ENCODE peak calls at places on chromosome 16, in ten cellular contexts. T, C, N, G, L, S, E, Z, V and X are unnamed samples. For H3K36me3 and H3K27me3, the result is how much of the 10 kb centered on the place peaks cover.

GRCh38 chr16:53805747-53806146 is 101.8 kb downstream of the FTO start:
- DNase-seq in N (peak), Z (no peak), T (no peak), C (no peak), V (no peak), L (no peak), S (no peak), E (no peak), G (no peak), X (no peak)

GRCh38 chr16:48611329-48612137 is 1.6 kb upstream of the N4BP1 start:
- DNase-seq in G (peak), V (no peak), E (no peak), L (no peak), T (no peak), N (peak), C (no peak), S (no peak), Z (peak), X (peak)

GRCh38 chr16:2531371-2531695 is at the start of gene CEMP1:
- DNase-seq in G (no peak), S (no peak), T (no peak), N (no peak), C (no peak), E (no peak), Z (no peak), V (no peak), L (no peak), X (peak)

GRCh38 chr16:31273676-31274075 is 13.9 kb downstream of the ITGAM start:
- DNase-seq in C (no peak), T (no peak), S (no peak), G (peak), Z (peak), N (no peak), E (no peak), V (no peak), L (no peak), X (no peak)

GRCh38 chr16:83137326-83137770 is 510.6 kb downstream of the CDH13 start:
- DNase-seq in G (no peak), S (no peak), E (peak), Z (peak), C (peak), N (no peak), L (no peak), V (no peak), T (no peak), X (no peak)

GRCh38 chr16:35431829-35432663 is 1972.6 kb downstream of the TP53TG3F start:
- DNase-seq in T (no peak), C (no peak), V (no peak), E (no peak), G (no peak), N (peak), L (peak), Z (no peak), S (no peak), X (peak)

GRCh38 chr16:31138621-31139578 is 3.4 kb upstream of the PRSS8 start:
- DNase-seq in V (peak), T (peak), L (peak), E (peak), N (peak), Z (peak), S (peak), C (peak), G (no peak), X (peak)

GRCh38 chr16:51734220-51734619 is 583.1 kb upstream of the SALL1 start:
- DNase-seq in T (no peak), G (no peak), V (no peak), N (no peak), E (no peak), S (no peak), Z (no peak), C (no peak), L (no peak), X (no peak)

GRCh38 chr16:79593074-79593531 is 7.4 kb downstream of the MAF start:
- DNase-seq in S (no peak), V (no peak), G (no peak), L (no peak), C (no peak), N (no peak), Z (no peak), T (no peak), E (no peak), X (no peak)

GRCh38 chr16:89472711-89473075 is 17.7 kb downstream of the ANKRD11 start:
- DNase-seq in L (no peak), E (no peak), S (no peak), V (no peak), N (no peak), G (peak), T (no peak), Z (no peak), C (no peak), X (no peak)

GRCh38 chr16:49356728-49357488 is 16.7 kb upstream of the C16orf78 start:
- DNase-seq in C (no peak), L (no peak), E (no peak), S (no peak), Z (no peak), G (no peak), N (no peak), T (no peak), V (no peak), X (no peak)

GRCh38 chr16:68382296-68382718 is 66.0 kb downstream of the SMPD3 start:
- DNase-seq in L (peak), S (no peak), Z (no peak), N (peak), T (no peak), E (no peak), C (no peak), G (no peak), V (no peak), X (peak)

GRCh38 chr16:795580-796229 is 4.8 kb downstream of the GNG13 start:
- DNase-seq in Z (peak), G (no peak), E (no peak), V (no peak), T (no peak), C (no peak), S (no peak), N (no peak), L (no peak), X (no peak)

GRCh38 chr16:15886078-15886477 is 2.3 kb downstream of the CEP20 start:
- DNase-seq in V (no peak), T (no peak), E (no peak), N (no peak), Z (no peak), C (no peak), G (no peak), S (no peak), L (no peak), X (no peak)

GRCh38 chr16:48997081-48997615 is 284.5 kb downstream of the CBLN1 start:
- DNase-seq in T (no peak), G (no peak), L (no peak), N (no peak), V (no peak), C (no peak), S (no peak), Z (no peak), E (no peak), X (no peak)

GRCh38 chr16:25040543-25040942 is 25.4 kb upstream of the ARHGAP17 start:
- DNase-seq in E (no peak), C (no peak), S (no peak), T (no peak), N (no peak), G (no peak), Z (no peak), V (no peak), L (no peak), X (no peak)

GRCh38 chr16:85673529-85674417 is 15.0 kb downstream of the GINS2 start:
- DNase-seq in Z (peak), C (peak), N (no peak), L (no peak), V (peak), G (peak), S (no peak), T (peak), E (peak), X (peak)

GRCh38 chr16:88941051-88941932 is 35.7 kb downstream of the CBFA2T3 start:
- DNase-seq in T (peak), S (no peak), N (peak), V (no peak), C (no peak), L (peak), Z (no peak), E (no peak), G (peak), X (peak)

GRCh38 chr16:7013990-7014389 is 318.7 kb upstream of the RBFOX1 start:
- DNase-seq in Z (no peak), G (no peak), L (no peak), S (no peak), C (peak), N (no peak), V (no peak), T (no peak), E (no peak), X (no peak)

GRCh38 chr16:13875614-13876284 is 44.2 kb upstream of the ERCC4 start:
- DNase-seq in E (no peak), Z (no peak), V (no peak), L (no peak), S (no peak), C (no peak), N (no peak), G (no peak), T (no peak), X (no peak)

GRCh38 chr16:86994651-86995171 is 322.5 kb downstream of the C16orf95 start:
- DNase-seq in T (no peak), N (no peak), Z (peak), S (no peak), C (peak), G (no peak), V (peak), E (peak), L (no peak), X (no peak)

GRCh38 chr16:49931931-49932330 is 76.0 kb upstream of the ZNF423 start:
- DNase-seq in N (no peak), L (no peak), C (no peak), G (peak), S (no peak), Z (no peak), E (no peak), T (no peak), V (no peak), X (peak)

GRCh38 chr16:10405386-10405939 is 19.6 kb downstream of the ATF7IP2 start:
- DNase-seq in V (peak), N (no peak), S (no peak), Z (no peak), L (no peak), C (peak), T (no peak), G (no peak), E (peak), X (no peak)
- H3K36me3 ChIP-seq in V (under half), N (under half), S (under half), Z (under half), L (under half), C (under half), T (under half), G (under half), E (under half), X (under half)

DNA sequence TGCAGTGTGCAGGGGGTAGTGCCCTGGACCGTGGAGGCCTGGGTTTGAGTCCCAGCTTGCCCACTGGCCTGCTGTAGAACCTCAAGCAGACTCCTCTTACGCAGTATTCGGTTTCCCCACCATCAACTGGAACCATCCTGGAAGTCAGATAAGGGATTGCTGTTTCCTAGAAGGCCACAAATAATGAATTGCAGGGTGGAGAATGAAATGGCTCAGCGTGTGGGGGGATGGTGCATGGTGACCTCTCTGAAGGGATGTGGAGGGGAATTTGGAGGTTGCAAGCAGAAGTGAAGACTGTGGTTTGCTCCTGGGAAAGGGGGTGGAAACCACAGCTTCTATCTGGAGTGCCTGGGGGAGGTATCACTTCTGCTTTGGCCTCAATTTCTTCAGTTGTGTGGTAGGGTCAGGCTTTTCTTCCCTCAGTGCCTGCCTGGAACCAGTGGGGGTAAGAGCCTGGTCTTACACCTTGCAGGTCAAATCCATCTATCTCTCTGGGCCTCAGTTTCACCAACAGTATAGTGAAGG is 1.7 kb downstream of the ADGRG5 start:
- DNase-seq in E (peak), T (no peak), Z (no peak), N (peak), V (no peak), C (peak), L (no peak), G (peak), S (no peak), X (peak)
- H3K4me3 ChIP-seq in E (no peak), T (peak), Z (no peak), N (no peak), V (no peak), C (no peak), L (no peak), G (peak), S (no peak), X (no peak)

GRCh38 chr16:54929090-54930033 is 1.3 kb upstream of the IRX5 start:
- DNase-seq in Z (peak), V (peak), G (peak), T (peak), L (peak), S (peak), E (peak), C (peak), N (peak), X (peak)
- H3K27me3 ChIP-seq in Z (under half), V (half or more), G (half or more), T (half or more), L (half or more), S (half or more), E (under half), C (under half), N (under half), X (half or more)

GRCh38 chr16:69567031-69567680 is 1.4 kb downstream of the NFAT5 start:
- DNase-seq in S (no peak), V (peak), E (peak), C (no peak), Z (peak), G (no peak), T (no peak), L (no peak), N (peak), X (no peak)

GRCh38 chr16:69563605-69564580 is 1.9 kb upstream of the NFAT5 start:
- DNase-seq in N (peak), V (peak), T (no peak), L (no peak), S (no peak), G (no peak), Z (peak), C (peak), E (peak), X (peak)

GRCh38 chr16:69564845-69565610 is 738 bp upstream of the NFAT5 start:
- DNase-seq in T (no peak), N (no peak), V (peak), L (no peak), G (no peak), E (no peak), Z (peak), C (peak), S (no peak), X (no peak)

GRCh38 chr16:69566437-69567030 is 768 bp downstream of the NFAT5 start:
- DNase-seq in V (peak), L (peak), N (peak), E (peak), G (peak), C (peak), T (peak), Z (peak), S (peak), X (peak)

GRCh38 chr16:69565611-69566436 is at the start of gene NFAT5:
- DNase-seq in V (peak), Z (peak), L (peak), C (peak), N (peak), E (peak), S (peak), T (peak), G (peak), X (peak)
- H3K36me3 ChIP-seq in V (under half), Z (under half), L (under half), C (under half), N (under half), E (under half), S (under half), T (under half), G (under half), X (under half)

DNA sequence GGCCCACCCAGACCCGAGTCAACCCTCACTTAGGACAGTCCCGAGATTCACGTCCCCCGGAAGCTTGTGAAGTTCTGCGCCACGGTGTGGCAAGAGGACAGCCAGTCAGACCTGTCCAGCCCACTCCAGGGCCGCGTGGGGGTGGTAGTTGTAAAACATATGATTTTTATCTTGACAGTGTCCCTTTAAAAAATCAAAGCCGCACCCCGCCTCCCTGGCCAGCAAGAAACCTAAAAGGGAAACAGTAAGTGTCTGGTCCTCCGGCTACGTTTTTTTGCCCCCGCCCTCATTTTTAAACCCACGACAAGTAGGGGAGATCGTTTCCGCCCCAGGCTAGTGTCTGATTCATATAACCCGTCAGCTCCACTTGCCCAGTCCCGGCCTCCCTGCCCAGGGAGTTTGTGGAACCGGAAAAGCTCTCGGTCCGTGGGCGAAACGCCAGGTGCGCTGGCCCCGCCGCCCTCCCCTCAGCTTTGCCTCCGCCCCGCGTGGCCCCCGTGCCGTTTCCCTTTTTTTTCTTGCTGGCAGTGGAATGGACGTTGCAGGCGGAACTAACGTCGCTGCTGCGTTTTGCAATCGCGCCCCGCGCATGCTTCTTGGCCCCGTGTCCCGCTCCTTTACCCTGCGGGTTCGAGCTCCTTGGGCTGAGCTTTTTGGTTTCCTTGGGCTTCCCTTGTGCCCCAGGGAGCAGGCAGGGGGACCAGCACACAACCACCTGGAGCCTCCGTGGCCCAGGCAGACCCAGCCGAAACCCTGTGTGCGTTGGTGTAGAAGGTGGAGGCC is 13.3 kb upstream of the NUDT16L1 start:
- DNase-seq in E (peak), G (peak), L (peak), S (no peak), N (peak), C (no peak), T (peak), Z (peak), V (no peak), X (no peak)
- H3K4me3 ChIP-seq in E (no peak), G (peak), L (peak), S (peak), N (no peak), C (no peak), T (peak), Z (peak), V (no peak), X (no peak)

DNA sequence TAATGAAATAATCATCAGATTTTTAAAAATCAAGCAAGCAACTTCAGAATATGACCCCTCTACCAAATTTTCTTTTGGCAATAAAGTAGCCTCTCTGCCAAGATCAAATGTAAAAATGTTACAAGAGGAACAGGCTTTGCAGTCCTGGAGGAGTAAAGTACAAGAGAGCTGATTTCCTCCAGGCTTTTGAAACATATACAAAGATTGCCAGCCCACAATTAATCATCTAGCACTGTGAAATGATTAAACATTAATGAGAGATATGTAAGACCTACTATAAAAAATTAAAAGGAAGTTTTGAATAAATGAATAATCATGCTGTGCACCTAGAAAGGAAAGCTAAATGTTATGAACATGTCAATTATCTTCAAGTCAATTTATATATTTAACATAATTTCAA is 26.3 kb downstream of the TXNDC11 start:
- DNase-seq in V (no peak), C (no peak), N (no peak), L (no peak), G (no peak), Z (no peak), E (no peak), T (no peak), S (no peak), X (no peak)
- H3K27me3 ChIP-seq in V (under half), C (under half), N (under half), L (under half), G (under half), Z (under half), E (under half), T (under half), S (under half), X (under half)

DNA sequence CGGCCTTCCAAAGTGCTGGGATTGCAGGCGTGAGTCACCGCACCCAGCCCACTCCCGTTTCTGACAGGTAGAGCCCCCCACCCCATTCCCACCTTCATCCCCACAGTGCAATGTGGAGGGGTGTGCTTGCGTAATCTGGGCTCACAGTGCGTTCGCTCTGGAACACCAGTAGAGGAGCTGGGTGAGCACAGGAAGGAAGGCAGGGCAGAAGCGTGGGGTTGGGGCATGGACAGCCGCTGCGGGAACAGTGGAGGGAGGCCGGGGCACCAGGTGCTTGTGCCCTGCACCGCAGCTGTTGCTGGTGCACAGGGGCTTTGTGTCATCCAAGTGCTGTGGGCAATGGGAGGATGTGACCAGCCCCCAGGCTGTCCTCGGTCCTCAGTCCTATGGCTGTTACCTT is 24.7 kb downstream of the KDM8 start:
- DNase-seq in L (no peak), S (no peak), V (no peak), G (peak), T (no peak), C (no peak), Z (no peak), N (no peak), E (no peak), X (peak)
- H3K36me3 ChIP-seq in L (under half), S (under half), V (under half), G (under half), T (under half), C (under half), Z (under half), N (under half), E (under half), X (under half)